ENCODE peak calls at places on chromosomes 11 and 22, in five cellular contexts. T is kidney epithelial cell, N is HFFc6, Q is heart right ventricle, U is neural crest cell. E is an unnamed sample.

GRCh38 chr22:19619144-19620009 is 94.9 kb upstream of the SEPTIN5 start:
- DNase-seq in N (no peak), Q (no peak), U (no peak), T (no peak), E (no peak)

GRCh38 chr22:25068701-25069100 is 116.2 kb downstream of the KIAA1671 start:
- DNase-seq in U (no peak), N (no peak), T (no peak), Q (no peak), E (no peak)

GRCh38 chr11:107791343-107792048 is 67.1 kb downstream of the SLC35F2 start:
- DNase-seq in U (no peak), T (no peak), Q (no peak), N (no peak), E (peak)

GRCh38 chr11:59673291-59673690 is 4.5 kb upstream of the PATL1 start:
- DNase-seq in U (no peak), N (no peak), T (no peak), Q (no peak), E (no peak)

GRCh38 chr11:65648997-65649491 is 11.1 kb downstream of the SIPA1 start:
- DNase-seq in N (no peak), U (no peak), T (no peak), Q (no peak), E (no peak)

GRCh38 chr11:119322360-119322739 is 5.4 kb upstream of the MCAM start:
- DNase-seq in T (no peak), N (no peak), U (no peak), Q (no peak), E (no peak)

GRCh38 chr11:64580387-64580786 is 10.6 kb upstream of the SLC22A12 start:
- DNase-seq in U (no peak), T (no peak), N (no peak), Q (no peak), E (no peak)

GRCh38 chr11:96643173-96643572 is 253.4 kb downstream of the JRKL start:
- DNase-seq in N (no peak), T (no peak), U (no peak), Q (no peak), E (no peak)

GRCh38 chr11:24356501-24356900 is 140.4 kb upstream of the LUZP2 start:
- DNase-seq in T (no peak), U (no peak), Q (no peak), N (no peak), E (peak)

GRCh38 chr11:31699066-31699465 is 112.1 kb downstream of the PAX6 start:
- DNase-seq in N (no peak), U (no peak), T (no peak), Q (no peak), E (no peak)

GRCh38 chr11:115527534-115528125 is 23.4 kb upstream of the CADM1 start:
- DNase-seq in U (no peak), Q (no peak), N (no peak), T (no peak), E (no peak)

DNA sequence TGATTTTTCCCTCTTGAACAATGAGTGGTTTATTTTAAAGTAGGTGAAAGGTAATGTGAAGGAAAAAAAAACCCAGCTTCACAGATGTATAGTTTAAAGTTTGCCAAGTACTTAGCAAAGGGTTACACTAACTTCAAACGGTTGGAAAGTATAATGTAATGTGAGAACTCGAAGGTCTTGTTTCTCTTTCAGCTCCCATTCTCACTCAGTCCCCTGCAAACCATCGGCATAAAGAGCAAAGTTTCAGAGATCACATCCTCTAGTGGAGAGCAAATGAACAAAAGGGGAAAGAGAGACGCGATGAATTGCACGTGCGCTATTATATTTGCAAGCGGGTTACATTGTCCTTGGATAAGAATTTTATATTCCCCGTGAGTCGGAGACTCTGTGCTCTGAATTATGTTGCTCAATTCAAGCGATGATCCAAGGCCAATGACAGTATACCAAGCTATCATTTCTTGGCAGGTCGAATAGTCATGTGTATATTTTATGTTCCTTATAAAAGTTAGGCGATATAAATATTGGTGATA is 37.6 kb upstream of the BIRC3 start:
- DNase-seq in Q (no peak), T (no peak), U (no peak), N (peak), E (peak)
- TF ChIP-seq CTCF in Q (no peak), T (peak), U (peak), N (peak), E (peak)

GRCh38 chr11:17719940-17720795 is 797 bp downstream of the MYOD1 start:
- DNase-seq in N (no peak), T (no peak), Q (no peak), U (peak), E (peak)

GRCh38 chr11:17721242-17721999 is 2.0 kb downstream of the MYOD1 start:
- DNase-seq in N (no peak), U (no peak), T (no peak), Q (no peak), E (no peak)

GRCh38 chr11:17724020-17724908 is 4.9 kb downstream of the MYOD1 start:
- DNase-seq in T (no peak), N (no peak), U (no peak), Q (no peak), E (no peak)

GRCh38 chr11:17720796-17721171 is 1.4 kb downstream of the MYOD1 start:
- DNase-seq in U (no peak), Q (no peak), T (no peak), N (no peak), E (no peak)

GRCh38 chr11:17722000-17722643 is 2.8 kb downstream of the MYOD1 start:
- DNase-seq in N (peak), U (no peak), Q (no peak), T (no peak), E (peak)
- TF ChIP-seq CTCF in N (peak), U (peak), Q (peak), T (peak), E (peak)

DNA sequence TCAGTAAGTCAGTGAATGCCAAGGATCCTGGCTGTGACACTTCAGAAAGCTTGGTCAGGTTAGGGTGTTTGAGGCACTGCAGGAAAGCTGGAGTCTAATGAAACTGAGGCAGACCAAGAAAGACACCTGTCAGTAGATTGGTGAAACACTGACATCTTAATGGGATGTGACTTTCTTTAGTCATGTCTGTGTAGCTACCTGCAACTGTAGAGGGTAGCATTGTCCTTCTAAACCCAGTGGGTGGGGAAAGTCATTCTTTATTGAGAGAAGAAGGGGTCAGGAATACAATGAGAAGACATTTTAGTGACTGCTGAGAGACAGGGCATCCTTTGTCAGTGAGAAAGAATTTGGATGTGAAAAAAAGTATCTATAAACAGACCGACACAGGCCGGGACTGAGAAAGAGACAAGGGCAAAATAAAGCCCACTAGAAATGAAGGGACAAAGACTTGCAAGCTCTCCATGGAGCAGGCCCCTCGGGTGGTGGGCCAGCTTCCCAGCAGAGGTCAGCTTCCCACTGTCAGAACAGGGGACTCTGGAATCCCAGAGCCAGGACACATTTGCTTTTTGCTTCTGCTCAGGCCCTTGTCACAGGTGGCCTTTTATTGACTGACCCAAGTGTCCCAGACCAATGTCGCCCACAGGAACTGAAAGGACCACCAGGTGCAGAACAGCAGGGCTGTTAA is 213.0 kb downstream of the TENM4 start:
- DNase-seq in U (no peak), N (no peak), T (no peak), Q (no peak), E (no peak)
- TF ChIP-seq CTCF in U (no peak), N (no peak), T (no peak), Q (no peak), E (peak)

GRCh38 chr11:74043450-74043849 is 34.6 kb upstream of the UCP3 start:
- DNase-seq in U (no peak), Q (no peak), T (no peak), N (no peak), E (no peak)
- TF ChIP-seq CTCF in U (peak), Q (no peak), T (no peak), N (peak), E (no peak)

DNA sequence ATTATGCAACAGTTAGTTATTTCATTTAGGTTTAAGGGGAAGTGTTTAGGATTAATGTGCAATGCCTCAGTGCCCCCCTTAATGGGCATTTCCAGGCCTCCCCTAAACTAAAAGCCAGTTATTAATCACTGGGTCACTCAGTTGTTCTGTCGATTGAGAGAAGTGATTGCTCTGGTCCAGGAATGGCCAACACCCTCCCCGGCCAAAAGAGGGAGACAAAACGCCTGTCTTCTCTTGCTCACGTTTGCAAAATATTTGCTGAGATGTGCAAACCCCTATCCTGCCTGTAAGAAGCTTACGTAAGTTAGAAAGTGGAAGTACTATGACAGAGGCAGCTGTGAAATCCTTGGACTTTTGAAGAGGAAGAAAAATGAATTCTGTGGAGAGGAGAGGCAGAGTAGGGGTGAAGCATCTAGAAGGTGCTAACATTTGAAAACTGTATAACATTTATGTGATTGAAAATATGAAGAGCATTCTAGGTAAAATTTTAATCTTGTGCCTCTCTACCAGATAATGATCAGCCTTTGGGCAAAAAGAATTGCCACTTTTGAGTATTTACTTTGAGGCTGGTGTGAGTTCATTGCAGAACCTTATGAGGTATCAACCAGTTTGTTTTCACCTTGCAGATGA is 37.7 kb downstream of the NTM start:
- DNase-seq in N (peak), Q (no peak), T (no peak), U (peak), E (peak)
- TF ChIP-seq CTCF in N (peak), Q (peak), T (peak), U (peak), E (peak)